ENCODE peak calls at places on chromosomes 12 and 14, in five cellular contexts. O is thoracic aorta, R is neural progenitor cell, Y is epithelial cell of esophagus, Q is astrocyte of the spinal cord. S is an unnamed sample.

GRCh38 chr14:96098309-96098998 is 59.3 kb downstream of the C14orf132 start:
- DNase-seq in Y (peak; percentile 77), R (peak; percentile 85), Q (peak; percentile 53), O (no peak), S (peak; percentile 76)

GRCh38 chr12:45130881-45131281 is 80.0 kb upstream of the DBX2 start:
- DNase-seq in R (peak; percentile 76), O (no peak), Y (peak; percentile 68), Q (peak; percentile 77), S (peak; percentile 85)

GRCh38 chr12:121139301-121139700 is 6.6 kb downstream of the P2RX7 start:
- DNase-seq in O (no peak), R (no peak), Q (no peak), Y (no peak), S (no peak)

GRCh38 chr14:49966971-49967630 is 74.2 kb downstream of the ARF6 start:
- DNase-seq in Q (no peak), O (no peak), R (no peak), Y (peak; percentile 30), S (no peak)

GRCh38 chr12:29113101-29113500 is 36.0 kb upstream of the FAR2 start:
- DNase-seq in Y (peak; percentile 77), O (no peak), R (no peak), Q (no peak), S (peak; percentile 2)

GRCh38 chr12:84785951-84786350 is 126.6 kb downstream of the SLC6A15 start:
- DNase-seq in Y (no peak), O (no peak), Q (no peak), R (no peak), S (peak; percentile 27)

GRCh38 chr14:69633238-69633637 is 21.8 kb downstream of the SUSD6 start:
- DNase-seq in Q (no peak), Y (no peak), R (no peak), O (no peak), S (no peak)

GRCh38 chr12:32163596-32163995 is 56.9 kb downstream of the BICD1 start:
- DNase-seq in O (no peak), Q (no peak), R (no peak), Y (no peak), S (peak; percentile 11)

GRCh38 chr12:29616664-29617409 is 119.4 kb upstream of the OVCH1 start:
- DNase-seq in Q (peak; percentile 84), O (no peak), R (no peak), Y (peak; percentile 90), S (peak; percentile 60)

GRCh38 chr12:111873113-111873512 is 31.1 kb downstream of the MAPKAPK5 start:
- DNase-seq in Y (no peak), O (no peak), R (no peak), Q (no peak), S (no peak)

GRCh38 chr14:61342486-61342885 is 21.1 kb downstream of the PRKCH start:
- DNase-seq in O (no peak), Y (no peak), Q (no peak), R (no peak), S (no peak)

GRCh38 chr12:93550748-93551611 is 21.5 kb upstream of the SOCS2 start:
- DNase-seq in Q (no peak), Y (no peak), R (no peak), O (no peak), S (no peak)

GRCh38 chr14:33997611-33998010 is 46.7 kb upstream of the EGLN3 start:
- DNase-seq in Q (no peak), R (no peak), Y (peak; percentile 19), O (no peak), S (no peak)

DNA sequence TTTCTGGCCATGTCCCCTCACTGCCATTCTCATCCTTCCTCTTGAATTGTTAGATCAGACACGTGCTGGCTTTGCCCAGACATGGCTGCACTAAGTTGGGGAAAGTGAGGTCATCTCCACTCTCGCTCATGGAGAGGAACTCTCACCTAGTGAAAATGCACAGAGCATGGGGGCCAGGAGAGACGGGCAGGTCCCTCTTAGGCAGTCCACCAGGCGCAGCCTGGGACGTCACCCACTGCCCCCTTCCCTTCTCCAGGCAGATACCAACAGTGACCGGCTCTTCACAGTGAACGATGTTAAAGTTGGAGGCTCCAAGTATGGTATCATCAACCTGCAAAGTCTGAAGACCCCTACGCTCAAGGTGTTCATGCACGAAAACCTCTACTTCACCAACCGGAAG is 19.4 kb downstream of the DCAF4 start:
- DNase-seq in Q (no peak), R (no peak), Y (no peak), O (no peak), S (no peak)
- TF ChIP-seq CTCF in Q (no peak), R (no peak), Y (no peak), O (no peak), S (no peak)

DNA sequence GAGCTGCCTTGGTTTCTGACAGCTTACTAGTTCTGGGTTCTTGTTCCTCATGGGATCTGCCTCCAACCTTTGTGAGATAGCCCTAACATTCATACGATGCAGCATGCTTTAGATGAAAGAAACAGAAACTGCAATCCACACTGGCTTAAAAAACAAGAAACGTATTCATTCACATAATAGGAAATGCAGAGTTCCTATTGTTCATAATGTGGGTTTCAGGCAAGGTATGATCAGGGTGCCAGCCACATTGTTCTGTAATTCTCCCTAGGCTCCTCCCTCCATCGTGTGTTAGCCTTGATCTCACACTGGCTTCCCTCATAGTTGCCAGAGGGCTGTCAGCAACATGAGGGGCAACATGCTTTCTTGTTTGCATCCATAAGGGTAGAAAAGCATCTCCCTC is 2.7 kb upstream of the CCDC63 start:
- DNase-seq in Y (no peak), O (no peak), R (no peak), Q (no peak), S (no peak)
- H3K4me3 ChIP-seq in Y (no peak overlapping the region), O (no peak overlapping the region), R (no peak overlapping the region), Q (no peak overlapping the region), S (no peak overlapping the region)

DNA sequence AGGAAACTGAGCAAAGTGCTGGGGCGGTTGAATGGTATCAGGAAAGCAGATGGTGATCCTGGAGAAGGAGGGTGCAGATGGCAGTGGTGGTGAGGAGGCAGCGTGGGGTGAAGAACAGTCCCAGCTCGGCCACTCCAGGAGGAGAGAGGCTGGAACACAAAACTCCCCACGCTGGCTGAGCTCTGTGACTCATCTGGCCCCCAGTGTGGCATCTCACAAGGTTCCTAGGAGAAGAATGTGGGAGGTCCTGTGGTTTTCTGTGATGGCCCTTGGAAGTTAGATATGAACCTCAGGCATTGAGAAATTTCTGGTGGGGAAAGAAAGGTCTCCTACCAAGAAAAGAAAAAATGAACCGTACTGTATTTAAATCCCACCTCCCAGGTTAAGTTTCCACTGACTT is 8.0 kb upstream of the NRXN3 start:
- DNase-seq in Q (peak; percentile 5), O (no peak), R (no peak), Y (no peak), S (no peak)
- TF ChIP-seq CTCF in Q (no peak), O (no peak), R (no peak), Y (no peak), S (no peak)

GRCh38 chr14:103545915-103546650 is 16.4 kb downstream of the BAG5 start:
- DNase-seq in Q (no peak), R (no peak), O (no peak), Y (no peak), S (no peak)
- H3K4me3 ChIP-seq in Q (no peak overlapping the region), R (no peak overlapping the region), O (no peak overlapping the region), Y (no peak overlapping the region), S (no peak overlapping the region)

GRCh38 chr12:46261658-46262057 is 7.2 kb downstream of the SLC38A1 start:
- DNase-seq in Y (no peak), O (no peak), R (no peak), Q (no peak), S (no peak)

GRCh38 chr12:46265734-46266133 is 3.1 kb downstream of the SLC38A1 start:
- DNase-seq in R (no peak), O (no peak), Q (no peak), Y (no peak), S (no peak)

GRCh38 chr12:46265102-46265501 is 3.7 kb downstream of the SLC38A1 start:
- DNase-seq in R (no peak), Y (peak; percentile 55), O (no peak), Q (no peak), S (no peak)

GRCh38 chr12:46264057-46264456 is 4.8 kb downstream of the SLC38A1 start:
- DNase-seq in Y (peak; percentile 56), Q (no peak), R (no peak), O (no peak), S (peak; percentile 69)

DNA sequence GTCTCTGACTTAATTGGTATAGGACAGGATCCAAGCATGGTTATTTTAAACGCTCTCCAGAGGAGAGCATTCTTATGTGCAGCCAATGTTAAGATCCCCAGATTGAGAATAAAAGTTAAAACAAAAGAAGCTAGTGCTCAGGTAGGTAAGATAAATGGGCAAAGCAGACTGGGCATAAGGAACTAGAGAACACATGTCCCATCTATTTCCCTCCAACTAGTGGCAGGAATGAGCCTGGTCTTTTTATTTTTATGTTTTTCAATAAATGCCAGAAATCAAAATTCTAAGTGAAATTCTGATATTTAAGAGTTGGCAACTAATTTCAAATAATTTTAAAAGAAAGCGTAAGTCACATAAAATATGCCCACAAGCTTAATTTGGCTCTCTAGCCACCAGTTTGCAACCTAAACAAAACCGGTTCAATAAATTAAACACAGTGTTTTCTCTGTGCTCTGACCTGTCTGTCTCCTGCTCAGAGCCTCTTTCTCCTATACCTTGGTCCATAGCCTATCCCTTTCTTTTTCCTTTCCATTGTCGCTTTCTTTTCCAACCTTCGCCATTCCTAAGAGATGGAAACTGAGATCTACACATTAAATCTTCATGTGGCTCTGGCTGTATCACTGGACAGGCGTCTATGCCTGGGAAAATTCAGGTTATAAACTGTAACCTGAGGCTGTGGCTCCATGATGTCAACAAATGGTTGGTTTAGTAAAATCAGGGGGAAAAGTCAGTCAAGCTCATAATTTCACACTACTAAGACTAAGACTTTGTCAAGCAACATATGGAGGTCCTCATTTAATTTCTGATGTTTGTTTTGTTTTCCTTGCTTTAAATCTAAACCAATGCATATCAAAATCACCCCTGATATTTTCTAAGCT is 5.5 kb downstream of the SLC38A1 start:
- DNase-seq in O (no peak), R (no peak), Q (no peak), Y (no peak), S (no peak)
- TF ChIP-seq CTCF in O (no peak), R (peak; percentile 57), Q (peak; percentile 20), Y (peak; percentile 42), S (peak; percentile 42)

GRCh38 chr12:47817272-47818006 is 2.3 kb downstream of the HDAC7 start:
- DNase-seq in Q (no peak), Y (no peak), O (no peak), R (peak; percentile 46), S (no peak)
- H3K4me3 ChIP-seq in Q (peak overlapping the region; percentile 71), Y (no peak overlapping the region), O (peak overlapping the region; percentile 90), R (no peak overlapping the region), S (peak overlapping the region; percentile 88)

GRCh38 chr12:76316468-76316867 is 31.7 kb downstream of the BBS10 start:
- DNase-seq in O (no peak), Y (no peak), R (no peak), Q (no peak), S (no peak)

GRCh38 chr12:76317976-76318375 is 30.2 kb downstream of the BBS10 start:
- DNase-seq in Q (no peak), O (no peak), R (no peak), Y (no peak), S (no peak)

GRCh38 chr12:76313289-76313688 is 34.9 kb downstream of the BBS10 start:
- DNase-seq in Q (no peak), Y (no peak), R (no peak), O (no peak), S (no peak)

GRCh38 chr12:76318773-76319594 is 29.2 kb downstream of the BBS10 start:
- DNase-seq in Q (no peak), Y (peak; percentile 22), O (no peak), R (no peak), S (no peak)
- TF ChIP-seq CTCF in Q (no peak), Y (no peak), O (no peak), R (no peak), S (no peak)